ENCODE peak calls at places on chromosomes 6 and 20, in ten cellular contexts. O is uterus, F is suprapubic skin, R is esophagus muscularis mucosa, Y is IMR-90, K is ovary, L is body of pancreas, Q is GM12878, A is heart left ventricle, S is stomach. D is an unnamed sample.

GRCh38 chr6:170128346-170128745 is 162.5 kb downstream of the DLL1 start:
- DNase-seq in O (peak), F (peak), R (no peak), Y (no peak), K (no peak), L (no peak), Q (no peak), A (no peak), S (peak), D (peak)

GRCh38 chr6:148440877-148441453 is 98.3 kb downstream of the SASH1 start:
- DNase-seq in O (peak), F (no peak), R (no peak), Y (peak), K (peak), L (peak), Q (no peak), A (peak), S (peak), D (peak)

GRCh38 chr6:82337688-82338257 is 25.8 kb upstream of the TPBG start:
- DNase-seq in O (no peak), F (no peak), R (no peak), Y (no peak), K (no peak), L (no peak), Q (no peak), A (no peak), S (no peak), D (no peak)

GRCh38 chr6:143037470-143037869 is 23.2 kb upstream of the AIG1 start:
- DNase-seq in O (no peak), F (no peak), R (no peak), Y (no peak), K (no peak), L (no peak), Q (no peak), A (no peak), S (no peak), D (no peak)

GRCh38 chr6:74320076-74320475 is 624.1 kb downstream of the CD109 start:
- DNase-seq in O (no peak), F (no peak), R (no peak), Y (no peak), K (no peak), L (no peak), Q (no peak), A (no peak), S (no peak), D (no peak)

GRCh38 chr6:11890849-11891248 is 112.2 kb upstream of the ADTRP start:
- DNase-seq in O (no peak), F (no peak), R (no peak), Y (peak), K (no peak), L (no peak), Q (no peak), A (no peak), S (no peak), D (no peak)

GRCh38 chr6:137036566-137037300 is 8.0 kb downstream of the IL20RA start:
- DNase-seq in O (no peak), F (no peak), R (no peak), Y (no peak), K (no peak), L (no peak), Q (no peak), A (no peak), S (peak), D (no peak)

GRCh38 chr20:47964174-47964573 is 178.9 kb upstream of the SULF2 start:
- DNase-seq in O (no peak), F (no peak), R (no peak), Y (no peak), K (no peak), L (no peak), Q (no peak), A (no peak), S (no peak), D (no peak)

DNA sequence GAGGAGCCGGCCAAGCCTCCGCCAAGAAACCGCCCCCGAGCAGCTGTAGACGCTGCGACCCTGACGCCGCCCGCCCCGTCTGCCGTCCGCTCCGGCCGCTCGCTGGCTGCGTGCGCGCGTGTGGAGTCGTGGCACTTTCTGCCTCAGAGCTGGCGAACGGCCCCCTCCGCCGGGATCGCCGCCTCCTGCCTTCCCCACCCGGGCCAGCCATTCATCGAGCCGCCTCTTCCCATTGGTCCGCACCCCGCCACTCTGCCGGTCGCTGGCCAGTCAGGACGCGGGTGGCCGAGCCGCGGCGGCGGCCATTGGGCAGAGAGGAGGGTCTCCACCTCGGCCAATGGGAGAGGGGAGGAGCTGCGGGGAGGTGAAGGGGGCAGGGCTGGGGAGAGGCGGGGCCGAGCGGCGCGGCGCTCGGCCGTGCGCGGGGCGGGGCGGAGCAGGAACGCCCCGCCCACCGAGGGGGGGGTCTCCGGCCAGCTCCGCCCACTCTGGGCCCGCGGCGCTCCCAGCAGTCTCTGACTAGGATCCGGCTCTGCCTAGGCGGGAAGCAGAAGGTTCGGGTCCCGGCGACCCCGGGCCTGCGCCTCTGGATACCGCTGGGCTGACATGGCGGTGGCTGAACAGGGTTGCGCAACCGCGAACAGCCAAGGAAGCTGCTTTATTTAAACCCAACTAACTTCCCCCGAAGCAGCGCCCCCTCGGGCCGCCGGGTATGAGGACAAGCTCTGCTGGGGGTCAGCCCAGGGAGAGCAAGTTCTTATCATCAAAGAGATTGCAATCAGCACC is at the start of gene RRBP1:
- DNase-seq in O (peak), F (peak), R (peak), Y (peak), K (peak), L (peak), Q (peak), A (peak), S (peak), D (peak)
- TF ChIP-seq POLR2A in O (peak), F (peak), R (peak), Y (peak), K (peak), L (peak), Q (peak), A (peak), S (peak), D (no peak)

GRCh38 chr20:31547720-31548298 is 33.6 kb downstream of the HM13 start:
- DNase-seq in O (no peak), F (no peak), R (no peak), Y (no peak), K (no peak), L (no peak), Q (no peak), A (no peak), S (no peak), D (no peak)

GRCh38 chr20:31550099-31550498 is 35.9 kb downstream of the HM13 start:
- DNase-seq in O (no peak), F (no peak), R (no peak), Y (no peak), K (no peak), L (no peak), Q (no peak), A (no peak), S (no peak), D (no peak)

GRCh38 chr20:31549513-31549880 is 35.3 kb downstream of the HM13 start:
- DNase-seq in O (no peak), F (no peak), R (no peak), Y (no peak), K (no peak), L (no peak), Q (no peak), A (no peak), S (no peak), D (no peak)

GRCh38 chr20:31547017-31547675 is 32.9 kb downstream of the HM13 start:
- DNase-seq in O (peak), F (peak), R (peak), Y (peak), K (peak), L (peak), Q (peak), A (peak), S (peak), D (peak)

GRCh38 chr20:31548823-31549512 is 34.7 kb downstream of the HM13 start:
- DNase-seq in O (no peak), F (no peak), R (no peak), Y (no peak), K (no peak), L (no peak), Q (no peak), A (no peak), S (no peak), D (no peak)
- H3K4me3 ChIP-seq in O (no peak), F (no peak), R (no peak), Y (no peak), K (no peak), L (no peak), Q (no peak), A (no peak), S (no peak), D (no peak)

DNA sequence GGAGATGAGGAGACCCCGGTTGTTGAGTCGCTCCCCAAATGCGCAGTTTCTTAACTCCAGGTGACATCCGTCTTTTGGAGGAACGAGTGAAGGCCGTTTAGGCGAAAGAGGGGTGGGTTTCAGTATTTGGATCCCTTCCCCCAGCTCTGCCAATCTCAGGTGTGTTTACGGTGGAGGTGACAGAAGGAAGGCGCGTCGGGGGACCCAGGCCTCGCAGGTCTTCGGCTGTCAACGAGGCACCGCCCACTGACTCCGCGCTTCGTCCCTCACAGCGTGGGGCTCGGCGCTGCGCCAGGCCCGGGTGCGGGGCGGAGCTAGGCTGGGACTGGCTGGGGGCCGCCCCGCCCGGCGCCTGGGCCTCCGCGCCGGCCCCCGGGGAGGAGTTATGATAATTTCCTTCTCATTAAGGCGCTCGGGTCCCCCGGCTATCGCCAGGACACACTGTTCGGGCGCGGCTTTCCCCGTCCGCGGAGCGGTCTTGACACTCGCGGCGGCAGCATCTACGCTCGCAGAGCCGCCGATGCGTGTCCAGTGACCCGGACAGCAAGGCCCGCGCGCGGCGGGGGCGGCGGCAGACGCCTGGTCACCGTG is at the start of gene TFAP2C:
- DNase-seq in O (peak), F (peak), R (no peak), Y (no peak), K (peak), L (peak), Q (no peak), A (peak), S (peak), D (peak)
- TF ChIP-seq POLR2A in O (peak), F (peak), R (no peak), Y (no peak), K (no peak), L (peak), Q (no peak), A (peak), S (no peak), D (no peak)

DNA sequence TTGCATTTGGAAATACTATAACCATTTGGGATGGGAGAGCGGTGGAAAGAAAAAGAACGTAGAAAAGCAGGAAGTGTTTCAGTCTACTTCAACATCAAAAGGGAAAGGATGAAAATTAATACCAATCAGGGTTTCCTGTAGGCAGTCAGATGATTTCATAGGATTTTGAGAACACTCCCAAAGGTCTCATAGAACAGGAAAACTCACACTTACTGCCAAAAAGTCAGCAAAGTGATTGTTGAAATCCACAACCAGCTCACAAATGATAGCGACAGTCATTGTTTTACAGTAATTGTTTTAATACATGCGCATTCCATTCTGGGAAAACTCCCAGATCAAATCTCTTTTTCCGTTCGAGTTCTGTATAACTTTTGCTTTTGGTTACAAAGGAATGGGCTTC is 5.3 kb upstream of the CNKSR3 start:
- DNase-seq in O (no peak), F (no peak), R (no peak), Y (no peak), K (no peak), L (no peak), Q (no peak), A (no peak), S (no peak), D (no peak)
- H3K4me3 ChIP-seq in O (no peak), F (peak), R (peak), Y (peak), K (peak), L (no peak), Q (no peak), A (peak), S (peak), D (no peak)

GRCh38 chr6:165959627-165960026 is 208.0 kb downstream of the TBXT start:
- DNase-seq in O (no peak), F (no peak), R (no peak), Y (no peak), K (no peak), L (no peak), Q (no peak), A (no peak), S (no peak), D (no peak)
- TF ChIP-seq POLR2A in O (no peak), F (no peak), R (no peak), Y (no peak), K (no peak), L (no peak), Q (no peak), A (no peak), S (no peak), D (no peak)

DNA sequence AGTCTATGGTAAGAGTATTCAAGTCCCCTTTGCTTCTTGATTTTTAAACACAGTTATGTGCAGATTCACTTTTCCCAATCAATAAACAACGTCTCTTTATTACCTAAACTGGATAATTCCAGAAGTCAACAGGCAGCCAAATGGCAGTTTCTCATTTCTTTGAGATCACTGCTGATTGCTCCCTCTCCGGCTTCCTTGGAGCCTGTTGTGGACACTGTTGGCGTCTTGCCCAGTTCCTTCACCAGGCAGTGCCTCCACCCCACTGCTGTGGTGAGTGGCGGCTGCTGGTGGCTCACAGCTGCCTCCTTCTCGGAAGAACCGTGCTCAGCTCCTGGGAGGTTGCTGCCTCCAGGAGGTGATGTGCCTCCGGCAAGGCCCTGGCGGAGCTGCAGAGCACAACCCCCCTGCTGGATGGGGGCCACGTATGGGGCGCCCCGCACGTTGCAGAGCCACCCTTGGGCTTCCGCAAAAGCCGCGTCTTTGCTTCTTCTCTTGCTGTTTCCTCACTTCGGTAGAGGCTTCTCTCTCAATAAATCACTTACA is 105.1 kb upstream of the CNKSR3 start:
- DNase-seq in O (peak), F (no peak), R (no peak), Y (peak), K (peak), L (peak), Q (no peak), A (peak), S (peak), D (peak)
- H3K4me3 ChIP-seq in O (no peak), F (no peak), R (no peak), Y (no peak), K (no peak), L (no peak), Q (no peak), A (no peak), S (no peak), D (no peak)

DNA sequence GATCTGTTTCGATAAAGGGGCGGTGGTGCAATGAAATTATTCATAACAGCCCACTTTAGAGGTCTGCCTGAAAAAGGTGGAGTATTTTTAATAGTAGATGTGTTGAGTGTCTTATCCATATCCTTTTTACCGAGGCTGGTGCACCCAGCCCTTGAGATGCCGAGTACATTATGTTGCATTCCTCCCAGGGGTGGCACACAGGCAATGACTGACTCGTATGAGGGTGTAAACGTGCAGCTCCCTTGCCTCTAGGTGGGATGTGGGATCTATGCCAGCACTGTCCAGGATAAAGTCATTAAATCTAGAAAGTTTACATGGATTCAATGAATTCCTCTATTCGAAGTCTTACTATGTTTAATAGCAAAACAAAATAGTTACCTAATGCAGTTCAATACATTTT is 355.6 kb downstream of the PLCB1 start:
- DNase-seq in O (no peak), F (no peak), R (no peak), Y (no peak), K (no peak), L (no peak), Q (no peak), A (no peak), S (no peak), D (no peak)
- TF ChIP-seq POLR2A in O (no peak), F (no peak), R (no peak), Y (no peak), K (no peak), L (no peak), Q (no peak), A (no peak), S (no peak), D (no peak)

GRCh38 chr6:139448998-139449610 is 74.7 kb upstream of the CITED2 start:
- DNase-seq in O (no peak), F (no peak), R (no peak), Y (no peak), K (no peak), L (no peak), Q (no peak), A (no peak), S (no peak), D (no peak)
- H3K4me3 ChIP-seq in O (no peak), F (no peak), R (no peak), Y (no peak), K (no peak), L (no peak), Q (no peak), A (no peak), S (no peak), D (no peak)

GRCh38 chr6:25830461-25830860 is 1.4 kb downstream of the SLC17A1 start:
- DNase-seq in O (no peak), F (no peak), R (no peak), Y (no peak), K (no peak), L (no peak), Q (no peak), A (no peak), S (no peak), D (no peak)
- TF ChIP-seq POLR2A in O (no peak), F (no peak), R (no peak), Y (no peak), K (no peak), L (no peak), Q (no peak), A (no peak), S (no peak), D (no peak)

D was measured in lower leg skin.